ENCODE peak calls at places on chromosomes 16 and 17, in four cellular contexts. P is breast epithelium; X is effector memory CD4-positive, alpha-beta T cell; C is HCT116. I is an unnamed sample. For H3K36me3, the result is how much of the 10 kb centered on the place peaks cover.

GRCh38 chr17:4892499-4893221 is 6.7 kb upstream of the C17orf107 start:
- DNase-seq in P (no peak), X (no peak), C (no peak), I (peak)

GRCh38 chr16:49608095-49608494 is 234.5 kb downstream of the C16orf78 start:
- DNase-seq in P (no peak), X (no peak), C (no peak), I (peak)

GRCh38 chr17:82092628-82092994 is 5.4 kb downstream of the FASN start:
- DNase-seq in P (no peak), X (no peak), C (no peak), I (no peak)

GRCh38 chr17:48375356-48375755 is 54.7 kb downstream of the SKAP1 start:
- DNase-seq in P (no peak), X (no peak), C (no peak), I (no peak)

GRCh38 chr17:68356520-68356919 is 65.2 kb downstream of the ARSG start:
- DNase-seq in P (no peak), X (peak), C (no peak), I (no peak)

GRCh38 chr16:66933776-66934137 is 445 bp downstream of the CIAO2B start:
- DNase-seq in P (no peak), X (no peak), C (no peak), I (no peak)

GRCh38 chr17:80270836-80271235 is 10.2 kb downstream of the RNF213 start:
- DNase-seq in P (no peak), X (peak), C (no peak), I (peak)

GRCh38 chr16:66525396-66526180 is 24.3 kb downstream of the TK2 start:
- DNase-seq in P (no peak), X (no peak), C (no peak), I (no peak)

GRCh38 chr16:75054556-75054947 is 55.7 kb downstream of the ZNRF1 start:
- DNase-seq in P (no peak), X (no peak), C (no peak), I (no peak)

GRCh38 chr16:74738134-74738541 is 36.5 kb downstream of the FA2H start:
- DNase-seq in P (no peak), X (no peak), C (peak), I (peak)

GRCh38 chr16:47734987-47735594 is 274.0 kb downstream of the PHKB start:
- DNase-seq in P (no peak), X (no peak), C (no peak), I (no peak)

GRCh38 chr16:68700120-68700519 is 37.0 kb upstream of the CDH1 start:
- DNase-seq in P (no peak), X (no peak), C (no peak), I (no peak)

GRCh38 chr16:1217526-1217925 is 7.5 kb downstream of the TPSG1 start:
- DNase-seq in P (no peak), X (no peak), C (no peak), I (no peak)

GRCh38 chr16:68345958-68346635 is 35.3 kb downstream of the PRMT7 start:
- DNase-seq in P (no peak), X (no peak), C (no peak), I (no peak)

GRCh38 chr17:27224526-27225315 is 69.2 kb upstream of the WSB1 start:
- DNase-seq in P (no peak), X (no peak), C (no peak), I (no peak)

GRCh38 chr16:57514891-57515600 is 21.3 kb downstream of the CCDC102A start:
- DNase-seq in P (no peak), X (no peak), C (no peak), I (peak)

GRCh38 chr17:38511126-38512108 is 83.2 kb downstream of the ARHGAP23 start:
- DNase-seq in P (no peak), X (no peak), C (no peak), I (peak)

GRCh38 chr17:50312311-50312710 is 33.6 kb upstream of the XYLT2 start:
- DNase-seq in P (no peak), X (no peak), C (no peak), I (peak)

GRCh38 chr17:9470171-9470570 is 105.4 kb downstream of the STX8 start:
- DNase-seq in P (no peak), X (no peak), C (no peak), I (no peak)

GRCh38 chr17:75645889-75646625 is 12.8 kb downstream of the SMIM5 start:
- DNase-seq in P (peak), X (no peak), C (peak), I (peak)

GRCh38 chr17:1005361-1005946 is 8.5 kb downstream of the TIMM22 start:
- DNase-seq in P (peak), X (no peak), C (no peak), I (no peak)

GRCh38 chr16:27445502-27446175 is 43.7 kb downstream of the IL21R start:
- DNase-seq in P (no peak), X (no peak), C (no peak), I (peak)

GRCh38 chr16:2090819-2091721 is 43.3 kb downstream of the TSC2 start:
- DNase-seq in P (peak), X (peak), C (peak), I (peak)

GRCh38 chr17:41532947-41533570 is 5.0 kb upstream of the KRT19 start:
- DNase-seq in P (no peak), X (no peak), C (no peak), I (no peak)

GRCh38 chr17:38451840-38452529 is 23.7 kb downstream of the ARHGAP23 start:
- DNase-seq in P (no peak), X (no peak), C (no peak), I (peak)

GRCh38 chr17:72270530-72270929 is 149.7 kb downstream of the SOX9 start:
- DNase-seq in P (peak), X (no peak), C (no peak), I (no peak)

GRCh38 chr17:49527927-49528651 is 33.0 kb downstream of the NGFR start:
- DNase-seq in P (peak), X (no peak), C (no peak), I (no peak)

GRCh38 chr16:89629827-89630610 is 16.6 kb downstream of the DPEP1 start:
- DNase-seq in P (no peak), X (no peak), C (no peak), I (no peak)

GRCh38 chr16:24520983-24521382 is 18.4 kb upstream of the RBBP6 start:
- DNase-seq in P (no peak), X (no peak), C (no peak), I (no peak)

GRCh38 chr17:6674586-6674985 is 23.0 kb downstream of the C17orf100 start:
- DNase-seq in P (no peak), X (no peak), C (no peak), I (no peak)

GRCh38 chr17:51508048-51508447 is 247.7 kb downstream of the UTP18 start:
- DNase-seq in P (no peak), X (no peak), C (no peak), I (no peak)

GRCh38 chr17:37643829-37644228 is 583 bp upstream of the DDX52 start:
- DNase-seq in P (no peak), X (no peak), C (no peak), I (no peak)

GRCh38 chr17:80372456-80372855 is 42.5 kb upstream of the ENDOV start:
- DNase-seq in P (peak), X (no peak), C (no peak), I (no peak)

GRCh38 chr16:30474062-30474452 is 1.5 kb downstream of the ITGAL start:
- DNase-seq in P (no peak), X (no peak), C (no peak), I (no peak)

GRCh38 chr16:63938661-63939060 is 1183.2 kb downstream of the CDH11 start:
- DNase-seq in P (no peak), X (no peak), C (no peak), I (no peak)

GRCh38 chr17:5500804-5501391 is 14.5 kb downstream of the MIS12 start:
- DNase-seq in P (peak), X (peak), C (no peak), I (peak)

GRCh38 chr16:75820672-75821071 is 94.4 kb upstream of the CPHXL start:
- DNase-seq in P (no peak), X (no peak), C (no peak), I (peak)

GRCh38 chr16:84582958-84583516 is 34.8 kb downstream of the COTL1 start:
- DNase-seq in P (no peak), X (no peak), C (no peak), I (no peak)

GRCh38 chr16:84583995-84584394 is 33.9 kb downstream of the COTL1 start:
- DNase-seq in P (no peak), X (no peak), C (no peak), I (no peak)

GRCh38 chr16:84584678-84585077 is 33.2 kb downstream of the COTL1 start:
- DNase-seq in P (no peak), X (no peak), C (no peak), I (no peak)

GRCh38 chr16:84585886-84586285 is 32.0 kb downstream of the COTL1 start:
- DNase-seq in P (no peak), X (no peak), C (peak), I (peak)

GRCh38 chr16:84585472-84585871 is 32.4 kb downstream of the COTL1 start:
- DNase-seq in P (no peak), X (no peak), C (no peak), I (no peak)
- H3K36me3 ChIP-seq in P (under half), X (under half), C (under half), I (under half)

DNA sequence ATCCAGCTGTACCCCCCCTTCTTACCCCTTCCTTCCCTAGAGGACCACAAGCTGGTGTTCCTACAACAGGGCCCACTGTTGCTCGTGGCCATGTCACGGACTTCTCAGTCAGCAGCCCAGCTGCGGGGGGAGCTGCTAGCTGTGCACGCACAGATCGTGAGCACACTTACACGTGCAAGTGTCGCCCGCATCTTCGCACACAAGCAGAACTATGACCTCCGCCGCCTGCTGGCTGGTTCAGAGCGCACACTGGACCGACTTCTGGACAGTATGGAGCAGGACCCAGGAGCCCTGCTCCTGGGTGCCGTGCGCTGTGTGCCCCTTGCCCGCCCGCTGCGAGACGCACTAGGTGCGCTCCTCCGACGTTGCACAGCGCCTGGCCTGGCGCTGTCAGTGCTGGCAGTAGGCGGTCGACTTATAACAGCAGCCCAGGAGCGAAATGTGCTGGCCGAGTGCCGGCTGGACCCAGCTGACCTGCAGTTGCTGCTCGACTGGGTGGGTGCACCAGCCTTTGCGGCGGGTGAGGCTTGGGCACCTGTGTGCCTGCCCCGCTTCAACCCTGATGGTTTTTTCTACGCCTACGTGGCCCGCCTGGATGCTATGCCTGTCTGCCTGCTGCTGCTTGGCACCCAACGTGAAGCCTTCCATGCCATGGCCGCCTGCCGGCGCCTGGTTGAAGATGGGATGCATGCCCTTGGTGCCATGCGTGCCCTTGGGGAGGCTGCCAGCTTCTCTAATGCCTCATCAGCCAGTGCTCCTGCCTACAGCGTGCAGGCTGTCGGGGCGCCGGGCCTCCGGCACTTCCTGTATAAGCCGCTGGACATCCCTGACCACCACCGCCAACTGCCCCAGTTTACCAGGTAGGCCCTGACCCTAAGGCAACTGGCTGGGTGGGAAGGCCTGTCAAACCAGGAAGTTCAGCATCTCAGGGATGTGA is 3.6 kb downstream of the MON1B start:
- DNase-seq in P (no peak), X (no peak), C (no peak), I (no peak)
- H3K36me3 ChIP-seq in P (under half), X (under half), C (under half), I (under half)

DNA sequence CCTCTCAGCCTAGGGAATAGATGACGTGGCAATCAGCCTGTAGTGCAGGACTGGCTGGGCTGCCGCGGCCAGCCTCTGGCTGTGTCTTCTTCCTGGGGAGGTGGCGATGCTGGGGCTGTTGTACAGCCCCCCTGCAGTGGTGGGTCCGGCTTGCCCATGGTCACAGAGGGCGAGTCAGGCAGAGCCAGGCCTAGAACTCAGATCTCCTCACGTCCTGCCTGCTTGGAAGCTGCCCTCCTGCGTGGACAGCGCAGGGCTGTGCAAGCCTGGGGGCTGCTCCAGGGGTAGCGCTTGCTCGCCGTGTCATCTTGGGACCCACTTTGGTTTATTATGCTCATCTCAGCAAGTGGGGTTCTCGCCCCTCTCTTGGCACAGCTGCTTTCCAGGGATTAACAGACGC is 19.3 kb downstream of the NMRAL1 start:
- DNase-seq in P (no peak), X (no peak), C (no peak), I (no peak)
- H3K36me3 ChIP-seq in P (under half), X (half or more), C (under half), I (half or more)

DNA sequence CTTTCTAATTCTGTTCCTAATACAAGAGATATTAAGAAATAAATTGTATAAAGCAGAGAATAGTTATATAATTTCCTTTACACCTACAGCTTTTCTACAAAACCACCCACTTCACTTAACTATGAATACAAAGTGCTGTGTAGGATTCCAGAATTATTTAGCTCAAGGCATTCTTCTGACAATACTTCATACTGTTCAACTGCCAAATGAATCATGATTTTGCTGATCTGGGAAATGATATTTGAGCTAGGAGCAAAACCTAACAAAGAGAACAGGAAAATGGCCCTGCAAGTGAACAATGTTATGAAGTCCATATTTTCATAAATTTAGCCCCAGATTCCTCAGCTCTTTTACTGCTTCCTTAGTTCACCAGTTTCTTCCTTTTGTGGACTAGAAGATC is 12.9 kb downstream of the BBS2 start:
- DNase-seq in P (no peak), X (no peak), C (no peak), I (no peak)
- H3K36me3 ChIP-seq in P (under half), X (half or more), C (under half), I (half or more)

DNA sequence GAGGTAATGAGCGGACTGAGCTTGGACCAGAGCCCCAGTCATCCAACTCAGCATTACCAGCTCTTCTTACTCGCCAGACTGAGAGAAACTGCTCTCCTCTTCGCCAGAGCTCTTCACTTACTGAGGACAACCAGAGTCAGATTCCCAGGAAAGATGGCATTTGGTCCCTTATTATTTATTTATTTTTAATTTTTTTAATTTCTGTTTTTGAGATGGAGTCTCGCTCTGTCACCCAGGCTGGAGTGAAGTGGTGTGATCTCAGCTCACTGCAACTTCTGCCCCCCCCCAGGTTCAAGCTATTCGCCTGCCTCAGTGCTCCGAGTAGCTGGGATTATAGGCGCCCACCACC is 23.3 kb downstream of the DEXI start:
- DNase-seq in P (no peak), X (no peak), C (no peak), I (no peak)
- H3K36me3 ChIP-seq in P (under half), X (under half), C (under half), I (under half)

I was measured in endodermal cell.